ENCODE peak calls at places on chromosomes 2 and 18, in four cellular contexts. One of them, this sample, is unnamed.

GRCh38 chr2:157746234-157746950 is 117.7 kb upstream of the ACVR1C start:
- DNase-seq in astrocyte of the spinal cord: peak
- DNase-seq in GM23248: peak
- DNase-seq in adrenal gland: no peak
- DNase-seq in this sample: peak

GRCh38 chr2:3575534-3576324 is 669 bp downstream of the RPS7 start:
- DNase-seq in astrocyte of the spinal cord: no peak
- DNase-seq in GM23248: peak
- DNase-seq in adrenal gland: peak
- DNase-seq in this sample: no peak

GRCh38 chr2:161173541-161174194 is 13.4 kb downstream of the TANK start:
- DNase-seq in astrocyte of the spinal cord: no peak
- DNase-seq in GM23248: no peak
- DNase-seq in adrenal gland: no peak
- DNase-seq in this sample: no peak

GRCh38 chr2:215049341-215049740 is 89.1 kb downstream of the ABCA12 start:
- DNase-seq in astrocyte of the spinal cord: no peak
- DNase-seq in GM23248: no peak
- DNase-seq in adrenal gland: no peak
- DNase-seq in this sample: no peak

GRCh38 chr2:127674241-127675209 is 805 bp downstream of the LIMS2 start:
- DNase-seq in astrocyte of the spinal cord: no peak
- DNase-seq in GM23248: peak
- DNase-seq in adrenal gland: no peak
- DNase-seq in this sample: no peak

GRCh38 chr2:61557386-61557785 is 19.2 kb upstream of the XPO1 start:
- DNase-seq in astrocyte of the spinal cord: no peak
- DNase-seq in GM23248: no peak
- DNase-seq in adrenal gland: no peak
- DNase-seq in this sample: no peak

GRCh38 chr2:39128919-39129391 is 8.1 kb upstream of the SOS1 start:
- DNase-seq in astrocyte of the spinal cord: no peak
- DNase-seq in GM23248: peak
- DNase-seq in adrenal gland: no peak
- DNase-seq in this sample: peak

GRCh38 chr2:231568785-231569435 is 23.8 kb upstream of the TEX44 start:
- DNase-seq in astrocyte of the spinal cord: no peak
- DNase-seq in GM23248: no peak
- DNase-seq in adrenal gland: no peak
- DNase-seq in this sample: no peak

GRCh38 chr18:42736074-42736473 is 379.4 kb downstream of the RIT2 start:
- DNase-seq in astrocyte of the spinal cord: no peak
- DNase-seq in GM23248: peak
- DNase-seq in adrenal gland: no peak
- DNase-seq in this sample: no peak

GRCh38 chr2:28435796-28436425 is 43.3 kb downstream of the FOSL2 start:
- DNase-seq in astrocyte of the spinal cord: no peak
- DNase-seq in GM23248: no peak
- DNase-seq in adrenal gland: no peak
- DNase-seq in this sample: no peak

GRCh38 chr2:24690524-24690923 is 102.7 kb downstream of the PTRHD1 start:
- DNase-seq in astrocyte of the spinal cord: no peak
- DNase-seq in GM23248: no peak
- DNase-seq in adrenal gland: no peak
- DNase-seq in this sample: no peak

GRCh38 chr2:135212757-135213156 is 160.7 kb downstream of the RAB3GAP1 start:
- DNase-seq in astrocyte of the spinal cord: peak
- DNase-seq in GM23248: no peak
- DNase-seq in adrenal gland: no peak
- DNase-seq in this sample: peak

GRCh38 chr18:62522510-62523254 is at the start of gene ZCCHC2:
- DNase-seq in astrocyte of the spinal cord: peak
- DNase-seq in GM23248: peak
- DNase-seq in adrenal gland: peak
- DNase-seq in this sample: peak

GRCh38 chr2:44168684-44169154 is at the start of gene PPM1B:
- DNase-seq in astrocyte of the spinal cord: no peak
- DNase-seq in GM23248: no peak
- DNase-seq in adrenal gland: peak
- DNase-seq in this sample: peak

GRCh38 chr2:207341816-207342215 is 176.1 kb upstream of the KLF7 start:
- DNase-seq in astrocyte of the spinal cord: no peak
- DNase-seq in GM23248: no peak
- DNase-seq in adrenal gland: no peak
- DNase-seq in this sample: no peak

GRCh38 chr2:155965415-155966070 is 367.0 kb downstream of the NR4A2 start:
- DNase-seq in astrocyte of the spinal cord: no peak
- DNase-seq in GM23248: no peak
- DNase-seq in adrenal gland: no peak
- DNase-seq in this sample: no peak

GRCh38 chr18:36625386-36625785 is 203.4 kb downstream of the TPGS2 start:
- DNase-seq in astrocyte of the spinal cord: no peak
- DNase-seq in GM23248: no peak
- DNase-seq in adrenal gland: no peak
- DNase-seq in this sample: no peak

GRCh38 chr2:192190474-192190873 is 4.3 kb downstream of the TMEFF2 start:
- DNase-seq in astrocyte of the spinal cord: peak
- DNase-seq in GM23248: peak
- DNase-seq in adrenal gland: no peak
- DNase-seq in this sample: peak

GRCh38 chr18:22493255-22493654 is 75.5 kb upstream of the CTAGE1 start:
- DNase-seq in astrocyte of the spinal cord: no peak
- DNase-seq in GM23248: no peak
- DNase-seq in adrenal gland: no peak
- DNase-seq in this sample: peak

GRCh38 chr2:173552540-173552939 is 197.9 kb downstream of the CDCA7 start:
- DNase-seq in astrocyte of the spinal cord: no peak
- DNase-seq in GM23248: no peak
- DNase-seq in adrenal gland: no peak
- DNase-seq in this sample: no peak

GRCh38 chr18:27824841-27825720 is 351.8 kb downstream of the CDH2 start:
- DNase-seq in astrocyte of the spinal cord: no peak
- DNase-seq in GM23248: no peak
- DNase-seq in adrenal gland: no peak
- DNase-seq in this sample: no peak

GRCh38 chr2:121565389-121566250 is 34.9 kb downstream of the RNU4ATAC start:
- DNase-seq in astrocyte of the spinal cord: no peak
- DNase-seq in GM23248: peak
- DNase-seq in adrenal gland: peak
- DNase-seq in this sample: no peak

GRCh38 chr2:52456759-52457377 is 1310.7 kb upstream of the CHAC2 start:
- DNase-seq in astrocyte of the spinal cord: no peak
- DNase-seq in GM23248: no peak
- DNase-seq in adrenal gland: no peak
- DNase-seq in this sample: no peak

GRCh38 chr2:205763708-205764501 is 81.6 kb downstream of the NRP2 start:
- DNase-seq in astrocyte of the spinal cord: peak
- DNase-seq in GM23248: peak
- DNase-seq in adrenal gland: no peak
- DNase-seq in this sample: peak

GRCh38 chr18:50306944-50307343 is 19.5 kb upstream of the CXXC1 start:
- DNase-seq in astrocyte of the spinal cord: peak
- DNase-seq in GM23248: peak
- DNase-seq in adrenal gland: no peak
- DNase-seq in this sample: peak

GRCh38 chr2:216373896-216374295 is 1.6 kb upstream of the MARCHF4 start:
- DNase-seq in astrocyte of the spinal cord: no peak
- DNase-seq in GM23248: no peak
- DNase-seq in adrenal gland: no peak
- DNase-seq in this sample: no peak

GRCh38 chr2:96580771-96581170 is 44.2 kb downstream of the ARID5A start:
- DNase-seq in astrocyte of the spinal cord: no peak
- DNase-seq in GM23248: peak
- DNase-seq in adrenal gland: no peak
- DNase-seq in this sample: peak

GRCh38 chr2:196985524-196986183 is 59.1 kb upstream of the PGAP1 start:
- DNase-seq in astrocyte of the spinal cord: no peak
- DNase-seq in GM23248: no peak
- DNase-seq in adrenal gland: no peak
- DNase-seq in this sample: no peak

GRCh38 chr2:110780461-110780860 is 48.1 kb downstream of the ACOXL start:
- DNase-seq in astrocyte of the spinal cord: no peak
- DNase-seq in GM23248: no peak
- DNase-seq in adrenal gland: no peak
- DNase-seq in this sample: no peak

GRCh38 chr2:16390561-16390960 is 275.1 kb downstream of the CYRIA start:
- DNase-seq in astrocyte of the spinal cord: no peak
- DNase-seq in GM23248: no peak
- DNase-seq in adrenal gland: no peak
- DNase-seq in this sample: no peak

GRCh38 chr2:50722828-50723227 is 309.1 kb downstream of the NRXN1 start:
- DNase-seq in astrocyte of the spinal cord: no peak
- DNase-seq in GM23248: no peak
- DNase-seq in adrenal gland: no peak
- DNase-seq in this sample: no peak

GRCh38 chr18:42292654-42293053 is 337.6 kb downstream of the PIK3C3 start:
- DNase-seq in astrocyte of the spinal cord: no peak
- DNase-seq in GM23248: no peak
- DNase-seq in adrenal gland: no peak
- DNase-seq in this sample: no peak

GRCh38 chr2:208040199-208041171 is 15.2 kb upstream of the PLEKHM3 start:
- DNase-seq in astrocyte of the spinal cord: peak
- DNase-seq in GM23248: peak
- DNase-seq in adrenal gland: peak
- DNase-seq in this sample: peak

GRCh38 chr2:116250376-116250775 is 1564.1 kb upstream of the DDX18 start:
- DNase-seq in astrocyte of the spinal cord: no peak
- DNase-seq in GM23248: no peak
- DNase-seq in adrenal gland: no peak
- DNase-seq in this sample: no peak
- H3K4me3 ChIP-seq in astrocyte of the spinal cord: no peak
- H3K4me3 ChIP-seq in GM23248: no peak
- H3K4me3 ChIP-seq in adrenal gland: no peak
- H3K4me3 ChIP-seq in this sample: no peak

GRCh38 chr2:64918220-64918886 is 70.8 kb upstream of the SLC1A4 start:
- DNase-seq in astrocyte of the spinal cord: no peak
- DNase-seq in GM23248: no peak
- DNase-seq in adrenal gland: no peak
- DNase-seq in this sample: no peak

GRCh38 chr2:64922482-64923384 is 66.5 kb upstream of the SLC1A4 start:
- DNase-seq in astrocyte of the spinal cord: no peak
- DNase-seq in GM23248: no peak
- DNase-seq in adrenal gland: peak
- DNase-seq in this sample: no peak

GRCh38 chr2:64923385-64923710 is 65.9 kb upstream of the SLC1A4 start:
- DNase-seq in astrocyte of the spinal cord: no peak
- DNase-seq in GM23248: no peak
- DNase-seq in adrenal gland: no peak
- DNase-seq in this sample: no peak

GRCh38 chr2:64915510-64915900 is 73.7 kb upstream of the SLC1A4 start:
- DNase-seq in astrocyte of the spinal cord: no peak
- DNase-seq in GM23248: no peak
- DNase-seq in adrenal gland: no peak
- DNase-seq in this sample: peak

DNA sequence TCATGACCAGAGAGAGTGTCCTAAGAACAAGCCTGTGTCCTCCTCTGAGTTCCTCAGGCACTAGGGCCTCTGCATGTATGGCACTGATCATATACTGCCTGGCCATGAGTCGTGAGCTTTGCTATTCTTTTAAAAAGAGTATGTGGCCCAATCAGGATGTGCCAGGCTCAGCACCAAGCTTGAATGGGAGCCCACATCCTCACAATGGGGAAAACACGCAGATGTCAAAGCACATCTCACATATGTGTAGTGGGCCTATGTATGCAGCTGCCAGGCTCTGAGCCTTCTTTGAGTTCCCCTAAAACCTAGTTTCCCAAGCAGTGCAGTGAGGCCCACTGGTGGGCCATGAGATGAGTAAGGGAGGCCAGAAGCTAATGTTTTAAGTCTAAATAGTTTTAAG is 69.9 kb upstream of the SLC1A4 start:
- DNase-seq in astrocyte of the spinal cord: no peak
- DNase-seq in GM23248: no peak
- DNase-seq in adrenal gland: no peak
- DNase-seq in this sample: no peak
- H3K4me3 ChIP-seq in astrocyte of the spinal cord: no peak
- H3K4me3 ChIP-seq in GM23248: no peak
- H3K4me3 ChIP-seq in adrenal gland: no peak
- H3K4me3 ChIP-seq in this sample: no peak

DNA sequence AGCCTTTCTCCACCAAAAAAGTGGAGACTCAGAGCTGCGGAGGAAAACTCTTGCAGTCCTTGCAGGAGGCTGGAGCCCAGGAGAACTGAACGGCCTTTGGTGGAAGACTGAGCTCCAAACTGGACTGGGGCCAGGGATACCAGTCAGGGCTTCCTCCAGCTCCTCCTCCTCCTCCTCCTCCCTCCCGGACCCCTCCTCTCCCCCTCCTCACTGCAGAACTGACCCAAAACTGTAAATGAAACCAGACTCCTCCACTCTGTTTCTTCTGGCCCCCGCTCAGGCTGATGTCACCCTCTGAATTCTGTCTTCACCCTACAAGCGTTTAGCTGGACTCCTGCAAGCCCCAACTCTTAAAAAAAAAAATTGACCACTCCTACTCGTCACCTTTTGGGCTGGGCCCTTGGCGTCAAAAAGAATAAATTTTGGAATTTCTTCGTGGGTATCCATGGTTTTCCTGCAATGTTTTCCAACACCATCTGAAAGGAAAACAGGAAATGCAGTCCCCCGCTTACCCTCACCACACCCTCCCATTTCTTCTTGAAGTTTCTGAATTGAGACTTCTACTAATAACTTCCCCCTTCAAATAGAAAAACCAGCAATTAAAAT is at the start of gene COL6A3:
- DNase-seq in astrocyte of the spinal cord: peak
- DNase-seq in GM23248: peak
- DNase-seq in adrenal gland: peak
- DNase-seq in this sample: peak
- H3K4me3 ChIP-seq in astrocyte of the spinal cord: peak
- H3K4me3 ChIP-seq in GM23248: peak
- H3K4me3 ChIP-seq in adrenal gland: no peak
- H3K4me3 ChIP-seq in this sample: peak

DNA sequence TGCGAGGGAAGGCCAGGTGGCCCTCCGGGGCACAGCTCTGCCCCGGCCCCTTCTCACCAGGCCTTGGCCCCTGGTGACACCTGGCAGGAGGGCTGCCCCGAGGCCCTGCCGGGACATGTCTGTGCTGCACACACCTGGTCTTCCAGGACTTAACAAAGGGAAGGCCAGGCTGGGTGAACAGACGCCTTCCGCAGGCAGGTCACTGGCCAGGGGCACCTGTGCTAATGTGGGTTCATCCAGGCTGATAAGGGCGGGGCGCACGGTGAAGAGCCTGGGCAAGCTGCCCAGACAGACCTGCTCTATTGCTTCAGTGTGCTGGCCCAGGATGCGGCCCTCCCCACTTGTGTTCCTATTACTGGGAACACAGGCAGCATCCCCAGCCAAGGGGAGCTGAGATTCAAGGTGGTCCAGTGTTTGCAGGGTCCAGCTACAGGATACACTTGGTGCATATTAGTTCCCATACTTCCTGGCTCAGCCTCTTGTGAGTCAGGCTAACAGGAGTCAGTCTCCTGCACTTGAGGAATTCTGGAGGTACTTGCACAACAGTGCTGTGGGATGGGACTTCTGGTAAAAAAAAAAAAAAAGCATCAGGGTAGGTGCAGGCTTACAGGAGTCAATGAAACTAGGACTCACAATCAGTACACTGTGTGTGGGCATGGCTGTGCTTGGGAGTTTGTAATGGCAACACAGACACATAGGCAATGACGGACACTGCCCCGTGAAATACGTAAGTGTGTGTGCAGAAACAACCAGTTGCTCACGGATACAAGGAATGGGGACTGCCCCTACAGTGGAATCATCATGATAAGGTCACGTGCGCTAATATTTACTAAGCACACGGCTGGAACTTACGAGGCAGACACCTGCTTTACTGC is 261.4 kb downstream of the TWIST2 start:
- DNase-seq in astrocyte of the spinal cord: no peak
- DNase-seq in GM23248: no peak
- DNase-seq in adrenal gland: no peak
- DNase-seq in this sample: no peak
- H3K4me3 ChIP-seq in astrocyte of the spinal cord: no peak
- H3K4me3 ChIP-seq in GM23248: no peak
- H3K4me3 ChIP-seq in adrenal gland: no peak
- H3K4me3 ChIP-seq in this sample: no peak

This sample was measured in fibroblast of villous mesenchyme.